ENCODE peak calls at places on chromosomes 7 and 10, in seven cellular contexts. Z is cardiac muscle cell; X is AG04450; I is A549; D is lower lobe of right lung; C is ovary; V is CD8-positive, alpha-beta T cell. T is an unnamed sample.

GRCh38 chr7:106010331-106010730 is 47.3 kb downstream of the CDHR3 start:
- DNase-seq in Z (no peak), X (no peak), I (no peak), D (no peak), C (no peak), V (no peak), T (peak)

GRCh38 chr7:102211590-102212550 is 74.8 kb upstream of the SH2B2 start:
- DNase-seq in Z (no peak), X (no peak), I (no peak), D (no peak), C (no peak), V (no peak), T (no peak)

GRCh38 chr7:90594791-90595317 is 1.3 kb upstream of the CDK14 start:
- DNase-seq in Z (no peak), X (no peak), I (no peak), D (no peak), C (peak), V (no peak), T (peak)

GRCh38 chr7:40793132-40793531 is 658.3 kb downstream of the SUGCT start:
- DNase-seq in Z (no peak), X (no peak), I (no peak), D (no peak), C (no peak), V (no peak), T (peak)

GRCh38 chr10:29240991-29241660 is 47.7 kb upstream of the LYZL1 start:
- DNase-seq in Z (no peak), X (no peak), I (no peak), D (no peak), C (peak), V (no peak), T (no peak)

GRCh38 chr10:6755891-6756460 is 175.9 kb upstream of the PRKCQ start:
- DNase-seq in Z (no peak), X (peak), I (no peak), D (no peak), C (no peak), V (no peak), T (no peak)

GRCh38 chr10:6260843-6261242 is 58.1 kb downstream of the PFKFB3 start:
- DNase-seq in Z (no peak), X (no peak), I (no peak), D (no peak), C (no peak), V (no peak), T (no peak)

GRCh38 chr7:6614941-6615737 is at the start of gene ZNF853:
- DNase-seq in Z (peak), X (no peak), I (no peak), D (no peak), C (peak), V (peak), T (no peak)

GRCh38 chr10:119412244-119412750 is 130.2 kb downstream of the RGS10 start:
- DNase-seq in Z (no peak), X (no peak), I (no peak), D (peak), C (peak), V (no peak), T (peak)

GRCh38 chr7:29881724-29882123 is 75.4 kb downstream of the WIPF3 start:
- DNase-seq in Z (peak), X (no peak), I (no peak), D (no peak), C (no peak), V (no peak), T (no peak)

GRCh38 chr7:112238852-112239610 is 32.5 kb downstream of the ZNF277 start:
- DNase-seq in Z (no peak), X (no peak), I (peak), D (no peak), C (no peak), V (no peak), T (peak)

GRCh38 chr10:132783865-132784581 is 1.9 kb downstream of the NKX6-2 start:
- DNase-seq in Z (no peak), X (no peak), I (no peak), D (no peak), C (no peak), V (no peak), T (no peak)
- H3K4me3 ChIP-seq in Z (no peak), X (no peak), I (no peak), D (no peak), C (no peak), V (no peak), T (no peak)

GRCh38 chr7:141704112-141704511 is 2.1 kb upstream of the DENND11 start:
- DNase-seq in Z (no peak), X (no peak), I (peak), D (no peak), C (no peak), V (no peak), T (no peak)

GRCh38 chr7:141702892-141703291 is 926 bp upstream of the DENND11 start:
- DNase-seq in Z (no peak), X (no peak), I (no peak), D (no peak), C (no peak), V (no peak), T (no peak)

GRCh38 chr7:141706394-141707064 is 1.6 kb upstream of the WEE2 start:
- DNase-seq in Z (no peak), X (no peak), I (no peak), D (no peak), C (no peak), V (no peak), T (no peak)

GRCh38 chr7:141702047-141702567 is at the start of gene DENND11:
- DNase-seq in Z (peak), X (no peak), I (no peak), D (peak), C (peak), V (peak), T (peak)

GRCh38 chr7:141704741-141705140 is 2.8 kb upstream of the DENND11 start:
- DNase-seq in Z (no peak), X (no peak), I (no peak), D (no peak), C (no peak), V (no peak), T (peak)
- TF ChIP-seq CTCF in Z (no peak), X (no peak), I (no peak), D (no peak), C (no peak), V (no peak), T (no peak)

DNA sequence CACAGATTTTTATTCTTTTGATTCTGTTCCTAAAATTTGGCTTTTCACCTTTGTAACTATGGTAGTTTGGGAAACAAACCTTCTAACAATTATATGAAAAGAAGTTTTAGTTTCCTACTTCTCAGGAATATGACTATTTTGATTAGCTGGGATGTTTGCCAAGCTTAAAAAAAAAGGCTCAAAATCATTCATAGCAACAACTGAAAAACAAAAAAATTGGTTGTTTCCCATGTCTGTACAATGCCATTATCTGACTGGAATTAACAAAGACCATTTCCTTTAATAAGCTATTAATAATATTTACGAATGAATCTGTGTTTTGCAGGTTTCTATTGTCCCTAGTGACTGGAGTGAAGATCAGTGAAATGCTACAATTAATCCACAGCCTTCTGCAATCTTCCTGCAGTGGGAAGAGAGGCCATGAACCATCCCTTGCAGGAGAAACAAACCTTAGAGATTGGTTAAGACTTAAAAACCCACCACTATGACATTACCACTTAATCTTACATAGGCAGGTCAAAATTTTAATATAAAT is 4.2 kb downstream of the PURB start:
- DNase-seq in Z (no peak), X (no peak), I (no peak), D (no peak), C (no peak), V (no peak), T (no peak)
- H3K4me3 ChIP-seq in Z (peak), X (peak), I (peak), D (peak), C (peak), V (no peak), T (peak)

DNA sequence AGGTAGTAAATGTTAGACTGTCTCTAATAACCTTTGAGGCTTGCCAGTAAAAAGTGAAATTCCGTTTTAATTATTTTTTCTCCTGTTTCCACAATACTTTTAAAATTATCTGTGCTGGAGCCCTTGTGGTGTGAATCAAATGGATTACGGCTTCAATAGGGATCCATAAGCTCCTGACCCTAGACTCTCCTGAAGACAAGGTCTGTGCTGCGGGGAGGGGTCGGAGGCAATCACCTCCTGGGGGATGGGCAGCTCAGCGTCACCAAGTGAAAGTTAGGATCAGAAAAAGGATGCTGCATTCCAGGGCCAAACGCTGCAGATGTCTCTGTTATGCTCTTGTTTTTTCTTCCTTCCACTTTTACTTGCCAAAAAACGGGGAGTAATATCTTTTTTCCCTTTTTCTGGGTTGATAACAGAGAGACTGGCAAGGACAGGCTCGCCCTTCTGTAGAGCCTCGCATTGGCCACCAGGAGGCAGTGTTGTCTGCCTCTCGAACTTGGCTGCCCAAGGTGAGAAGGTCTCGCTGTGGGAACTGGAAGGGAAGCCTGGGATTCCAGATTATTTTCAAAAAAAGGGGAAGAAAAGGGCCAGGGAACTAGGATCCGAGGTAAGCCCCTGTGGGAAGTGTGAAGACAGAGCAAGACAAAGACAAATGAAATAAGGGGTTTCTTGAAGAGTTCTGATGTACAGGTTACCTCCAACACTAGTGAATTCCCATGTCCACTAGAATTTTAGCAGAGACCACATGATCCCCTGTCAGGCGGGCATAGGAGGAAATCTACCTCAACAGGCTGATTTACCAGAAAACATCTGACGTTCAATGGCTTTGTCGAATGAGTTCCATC is 621.9 kb downstream of the ACTR3B start:
- DNase-seq in Z (peak), X (no peak), I (peak), D (no peak), C (no peak), V (no peak), T (no peak)
- TF ChIP-seq CTCF in Z (no peak), X (peak), I (peak), D (peak), C (no peak), V (no peak), T (no peak)

DNA sequence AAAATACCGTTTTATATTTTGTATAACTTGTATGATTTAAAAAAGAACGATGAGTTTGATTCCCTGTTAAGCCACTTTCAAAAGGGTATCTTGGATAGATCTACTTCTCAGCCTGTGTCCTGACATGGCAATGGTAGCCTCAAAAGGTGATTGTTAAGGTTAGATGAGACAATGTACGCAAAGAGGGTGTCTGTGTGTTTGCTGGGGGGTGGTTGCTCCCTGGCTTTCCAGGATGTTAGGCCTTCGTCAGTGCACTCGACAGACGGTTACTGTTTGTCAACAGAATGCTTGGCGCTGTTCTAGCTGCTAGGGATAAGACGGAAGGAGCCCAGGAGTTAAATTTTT is 90.3 kb downstream of the NEURL1 start:
- DNase-seq in Z (no peak), X (no peak), I (no peak), D (no peak), C (no peak), V (peak), T (no peak)
- H3K4me3 ChIP-seq in Z (no peak), X (no peak), I (no peak), D (peak), C (peak), V (peak), T (no peak)

GRCh38 chr10:104197364-104197763 is 34.8 kb downstream of the CFAP43 start:
- DNase-seq in Z (no peak), X (no peak), I (no peak), D (no peak), C (no peak), V (no peak), T (no peak)
- TF ChIP-seq CTCF in Z (no peak), X (no peak), I (no peak), D (no peak), C (no peak), V (no peak), T (no peak)

GRCh38 chr7:80719261-80719660 is 80.8 kb downstream of the CD36 start:
- DNase-seq in Z (no peak), X (no peak), I (no peak), D (no peak), C (no peak), V (no peak), T (no peak)
- H3K4me3 ChIP-seq in Z (no peak), X (no peak), I (no peak), D (no peak), C (no peak), V (no peak), T (no peak)

GRCh38 chr7:137592232-137592896 is 248.8 kb upstream of the PTN start:
- DNase-seq in Z (peak), X (peak), I (peak), D (no peak), C (peak), V (no peak), T (peak)
- TF ChIP-seq CTCF in Z (peak), X (peak), I (peak), D (peak), C (no peak), V (no peak), T (peak)